ENCODE peak calls at places on chromosomes 2 and 18, in six cellular contexts. One of them, this sample, is unnamed.

GRCh38 chr18:9364242-9364641 is 29.7 kb downstream of the TWSG1 start:
- DNase-seq in neural crest cell: no peak
- DNase-seq in HEK293T: no peak
- DNase-seq in Calu3: peak
- DNase-seq in NCI-H345: no peak
- DNase-seq in A172: no peak
- DNase-seq in this sample: no peak

GRCh38 chr18:41745166-41746049 is 209.6 kb upstream of the PIK3C3 start:
- DNase-seq in NCI-H345: peak
- DNase-seq in neural crest cell: peak
- DNase-seq in HEK293T: peak
- DNase-seq in A172: peak
- DNase-seq in Calu3: peak
- DNase-seq in this sample: peak

GRCh38 chr18:37396981-37397720 is 168.4 kb downstream of the CELF4 start:
- DNase-seq in A172: no peak
- DNase-seq in neural crest cell: no peak
- DNase-seq in HEK293T: no peak
- DNase-seq in Calu3: no peak
- DNase-seq in NCI-H345: no peak
- DNase-seq in this sample: peak

GRCh38 chr2:146135245-146135644 is 1615.3 kb upstream of the ZEB2 start:
- DNase-seq in A172: no peak
- DNase-seq in NCI-H345: no peak
- DNase-seq in neural crest cell: no peak
- DNase-seq in HEK293T: no peak
- DNase-seq in Calu3: no peak
- DNase-seq in this sample: no peak

GRCh38 chr18:9619056-9619455 is 4.7 kb upstream of the PPP4R1 start:
- DNase-seq in A172: no peak
- DNase-seq in neural crest cell: no peak
- DNase-seq in Calu3: no peak
- DNase-seq in NCI-H345: no peak
- DNase-seq in HEK293T: no peak
- DNase-seq in this sample: no peak

GRCh38 chr18:63505566-63506335 is 29.0 kb downstream of the SERPINB5 start:
- DNase-seq in NCI-H345: no peak
- DNase-seq in Calu3: peak
- DNase-seq in A172: peak
- DNase-seq in neural crest cell: no peak
- DNase-seq in HEK293T: peak
- DNase-seq in this sample: peak

GRCh38 chr18:49177071-49177470 is 226.3 kb upstream of the SMAD7 start:
- DNase-seq in Calu3: no peak
- DNase-seq in HEK293T: no peak
- DNase-seq in A172: no peak
- DNase-seq in NCI-H345: no peak
- DNase-seq in neural crest cell: no peak
- DNase-seq in this sample: peak

GRCh38 chr2:161570424-161571050 is 53.7 kb upstream of the SLC4A10 start:
- DNase-seq in Calu3: no peak
- DNase-seq in NCI-H345: no peak
- DNase-seq in A172: no peak
- DNase-seq in HEK293T: peak
- DNase-seq in neural crest cell: no peak
- DNase-seq in this sample: no peak

GRCh38 chr2:232310690-232311089 is 67.9 kb upstream of the ALPP start:
- DNase-seq in neural crest cell: no peak
- DNase-seq in HEK293T: no peak
- DNase-seq in NCI-H345: no peak
- DNase-seq in Calu3: no peak
- DNase-seq in A172: no peak
- DNase-seq in this sample: no peak

GRCh38 chr2:55085113-55085713 is 35.0 kb upstream of the RTN4 start:
- DNase-seq in NCI-H345: no peak
- DNase-seq in A172: no peak
- DNase-seq in HEK293T: no peak
- DNase-seq in Calu3: no peak
- DNase-seq in neural crest cell: no peak
- DNase-seq in this sample: no peak

GRCh38 chr18:37322497-37323035 is 243.0 kb downstream of the CELF4 start:
- DNase-seq in NCI-H345: peak
- DNase-seq in HEK293T: peak
- DNase-seq in Calu3: peak
- DNase-seq in neural crest cell: peak
- DNase-seq in A172: peak
- DNase-seq in this sample: peak

GRCh38 chr2:1865716-1866234 is 121.5 kb upstream of the PXDN start:
- DNase-seq in NCI-H345: no peak
- DNase-seq in A172: no peak
- DNase-seq in neural crest cell: no peak
- DNase-seq in HEK293T: no peak
- DNase-seq in Calu3: no peak
- DNase-seq in this sample: no peak

GRCh38 chr18:79876497-79876896 is 75.0 kb downstream of the SLC66A2 start:
- DNase-seq in A172: no peak
- DNase-seq in NCI-H345: peak
- DNase-seq in neural crest cell: no peak
- DNase-seq in Calu3: peak
- DNase-seq in HEK293T: no peak
- DNase-seq in this sample: peak

This sample was measured in NCI-H69.